ENCODE peak calls at places on chromosomes 5 and 9, in four cellular contexts. G is Ammon's horn; W is activated naive CD8-positive, alpha-beta T cell treated with anti-CD3 and anti-CD28 coated beads, Interleukin-2, amount 50 U/mL, for 24 hours; V is T-helper 2 cell. U is an unnamed sample.

GRCh38 chr5:80738466-80738865 is 83.7 kb upstream of the DHFR start:
- DNase-seq in W (no peak), V (no peak), G (no peak), U (no peak)

GRCh38 chr9:136225366-136225747 is 20.3 kb downstream of the QSOX2 start:
- DNase-seq in V (no peak), G (no peak), W (no peak), U (no peak)

GRCh38 chr9:18606831-18607230 is 132.9 kb downstream of the ADAMTSL1 start:
- DNase-seq in V (no peak), G (no peak), W (no peak), U (no peak)

GRCh38 chr5:72324186-72324825 is 4.1 kb downstream of the PTCD2 start:
- DNase-seq in V (no peak), W (no peak), G (no peak), U (no peak)

GRCh38 chr9:121725008-121725795 is 73.8 kb downstream of the DAB2IP start:
- DNase-seq in V (no peak), W (no peak), G (peak), U (peak)

GRCh38 chr9:96078866-96079505 is 203.5 kb downstream of the ERCC6L2 start:
- DNase-seq in V (no peak), W (no peak), G (no peak), U (no peak)

GRCh38 chr5:38458174-38458573 is 98.3 kb downstream of the LIFR start:
- DNase-seq in W (no peak), G (no peak), V (no peak), U (no peak)

GRCh38 chr5:16936150-16937022 is at the start of gene MYO10:
- DNase-seq in G (peak), V (peak), W (peak), U (peak)